ENCODE peak calls at places on chromosomes 13 and 19, in seven cellular contexts. C, Z, U, V, X, Y and G are unnamed samples.

GRCh38 chr19:15187026-15188007 is 13.5 kb downstream of the NOTCH3 start:
- DNase-seq in C (no peak), Z (no peak), U (no peak), V (no peak), X (no peak), Y (no peak), G (no peak)

GRCh38 chr13:45200701-45201230 is at the start of gene KCTD4:
- DNase-seq in C (no peak), Z (no peak), U (no peak), V (no peak), X (no peak), Y (no peak), G (no peak)

GRCh38 chr13:98539655-98540054 is 37.3 kb downstream of the STK24 start:
- DNase-seq in C (no peak), Z (no peak), U (no peak), V (no peak), X (no peak), Y (no peak), G (no peak)

GRCh38 chr13:30601836-30602235 is 15.9 kb upstream of the USPL1 start:
- DNase-seq in C (no peak), Z (no peak), U (no peak), V (no peak), X (no peak), Y (no peak), G (no peak)

GRCh38 chr19:56840452-56841193 is at the start of the genes PEG3 and ZIM2:
- DNase-seq in C (no peak), Z (no peak), U (no peak), V (peak; percentile 91), X (no peak), Y (no peak), G (peak; percentile 52)

GRCh38 chr19:4030981-4031380 is 23.4 kb downstream of the PIAS4 start:
- DNase-seq in C (no peak), Z (no peak), U (no peak), V (no peak), X (no peak), Y (no peak), G (no peak)

GRCh38 chr13:41707192-41707858 is 250.0 kb downstream of the RGCC start:
- DNase-seq in C (no peak), Z (no peak), U (no peak), V (no peak), X (no peak), Y (no peak), G (no peak)

GRCh38 chr19:35975608-35976214 is 19.3 kb upstream of the SDHAF1 start:
- DNase-seq in C (no peak), Z (no peak), U (no peak), V (no peak), X (peak; percentile 42), Y (no peak), G (no peak)

GRCh38 chr19:35852029-35852780 is at the start of gene NPHS1:
- DNase-seq in C (no peak), Z (no peak), U (no peak), V (no peak), X (no peak), Y (no peak), G (no peak)

GRCh38 chr19:14735915-14736314 is 42.4 kb downstream of the ADGRE2 start:
- DNase-seq in C (no peak), Z (no peak), U (no peak), V (no peak), X (no peak), Y (no peak), G (no peak)

GRCh38 chr13:27283906-27284523 is 13.4 kb downstream of the RASL11A start:
- DNase-seq in C (no peak), Z (no peak), U (no peak), V (no peak), X (peak; percentile 13), Y (peak; percentile 14), G (no peak)

GRCh38 chr13:102680842-102681725 is 13.8 kb downstream of the METTL21C start:
- DNase-seq in C (no peak), Z (no peak), U (no peak), V (no peak), X (no peak), Y (no peak), G (no peak)

GRCh38 chr13:57878291-57878690 is 246.7 kb downstream of the PCDH17 start:
- DNase-seq in C (peak; percentile 10), Z (no peak), U (no peak), V (no peak), X (no peak), Y (no peak), G (no peak)

GRCh38 chr13:31322025-31322424 is 122.2 kb downstream of the B3GLCT start:
- DNase-seq in C (no peak), Z (no peak), U (no peak), V (no peak), X (peak; percentile 50), Y (no peak), G (no peak)

GRCh38 chr13:112250788-112251445 is 125.2 kb upstream of the SPACA7 start:
- DNase-seq in C (no peak), Z (no peak), U (no peak), V (no peak), X (no peak), Y (no peak), G (no peak)

GRCh38 chr19:3516675-3517207 is 10.6 kb downstream of the FZR1 start:
- DNase-seq in C (peak; percentile 67), Z (no peak), U (peak; percentile 20), V (no peak), X (no peak), Y (no peak), G (no peak)

GRCh38 chr19:2469102-2469914 is 6.6 kb upstream of the GADD45B start:
- DNase-seq in C (no peak), Z (no peak), U (no peak), V (no peak), X (no peak), Y (peak; percentile 94), G (no peak)

GRCh38 chr19:41409288-41409687 is 11.7 kb downstream of the BCKDHA start:
- DNase-seq in C (no peak), Z (no peak), U (no peak), V (no peak), X (peak; percentile 43), Y (peak; percentile 73), G (no peak)

GRCh38 chr13:27913116-27913515 is 6.7 kb upstream of the PDX1 start:
- DNase-seq in C (no peak), Z (no peak), U (no peak), V (no peak), X (peak; percentile 33), Y (no peak), G (no peak)

GRCh38 chr19:49362926-49363264 is 679 bp upstream of the TEAD2 start:
- DNase-seq in C (no peak), Z (no peak), U (no peak), V (no peak), X (no peak), Y (no peak), G (no peak)